ENCODE peak calls at places on chromosomes 6 and 20, in four cellular contexts. X is CD4-positive, alpha-beta T cell; V is PC-3; E is epithelial cell of prostate. A is an unnamed sample.

GRCh38 chr6:153367006-153367405 is 235.9 kb upstream of the RGS17 start:
- DNase-seq in X (no peak), V (no peak), E (no peak), A (no peak)

GRCh38 chr6:112029045-112029822 is 24.7 kb upstream of the CCN6 start:
- DNase-seq in E (no peak), X (peak), V (peak), A (peak)

GRCh38 chr6:46876126-46876525 is 45.6 kb downstream of the ADGRF5 start:
- DNase-seq in X (no peak), E (peak), V (peak), A (no peak)

GRCh38 chr6:19417713-19418112 is 419.5 kb upstream of the ID4 start:
- DNase-seq in X (no peak), V (peak), E (peak), A (no peak)

GRCh38 chr6:3794092-3794491 is 42.6 kb upstream of the PXDC1 start:
- DNase-seq in E (no peak), V (no peak), X (no peak), A (no peak)

GRCh38 chr20:17227669-17228623 is 1.1 kb downstream of the PCSK2 start:
- DNase-seq in V (no peak), E (no peak), X (no peak), A (no peak)

GRCh38 chr20:43837856-43838702 is 76.6 kb upstream of the TOX2 start:
- DNase-seq in V (no peak), X (no peak), E (no peak), A (no peak)

GRCh38 chr6:11094411-11094851 is 797 bp downstream of the SMIM13 start:
- DNase-seq in X (peak), E (no peak), V (peak), A (peak)

GRCh38 chr6:108117427-108118358 is 43.2 kb upstream of the OSTM1 start:
- DNase-seq in X (no peak), V (no peak), E (no peak), A (no peak)

GRCh38 chr6:25942561-25943147 is 12.2 kb upstream of the SLC17A2 start:
- DNase-seq in X (no peak), V (peak), E (no peak), A (no peak)

GRCh38 chr6:141965016-141965545 is 167.6 kb upstream of the GJE1 start:
- DNase-seq in V (no peak), X (no peak), E (no peak), A (no peak)

GRCh38 chr6:69866351-69867074 is at the start of gene COL19A1:
- DNase-seq in V (peak), X (peak), E (no peak), A (no peak)

GRCh38 chr6:153129873-153130514 is 1.1 kb downstream of the RGS17 start:
- DNase-seq in X (no peak), E (no peak), V (no peak), A (no peak)

GRCh38 chr6:84447651-84448050 is 220.2 kb upstream of the CEP162 start:
- DNase-seq in E (no peak), V (no peak), X (no peak), A (no peak)

GRCh38 chr6:165931675-165932074 is 236.0 kb downstream of the TBXT start:
- DNase-seq in E (no peak), V (no peak), X (no peak), A (no peak)

GRCh38 chr6:38603966-38604365 is 35.8 kb downstream of the BTBD9 start:
- DNase-seq in V (no peak), X (no peak), E (no peak), A (no peak)

GRCh38 chr6:21201673-21202430 is 391.7 kb upstream of the SOX4 start:
- DNase-seq in V (peak), X (no peak), E (no peak), A (no peak)

GRCh38 chr20:40325006-40325563 is 364.0 kb downstream of the MAFB start:
- DNase-seq in X (no peak), V (no peak), E (no peak), A (no peak)

GRCh38 chr6:99818161-99818560 is 175.9 kb downstream of the MCHR2 start:
- DNase-seq in X (no peak), E (no peak), V (no peak), A (no peak)

GRCh38 chr6:79818471-79818870 is 128.9 kb downstream of the ELOVL4 start:
- DNase-seq in E (no peak), X (no peak), V (no peak), A (no peak)

GRCh38 chr20:51428451-51429143 is 113.9 kb downstream of the NFATC2 start:
- DNase-seq in X (no peak), E (no peak), V (no peak), A (no peak)

GRCh38 chr6:72524011-72524645 is 97.7 kb upstream of the KCNQ5 start:
- DNase-seq in E (peak), V (no peak), X (no peak), A (no peak)

GRCh38 chr6:114096553-114097172 is 125.7 kb upstream of the HDAC2 start:
- DNase-seq in X (no peak), V (peak), E (no peak), A (no peak)

GRCh38 chr6:5082487-5083306 is 2.4 kb upstream of the PPP1R3G start:
- DNase-seq in X (no peak), E (peak), V (peak), A (no peak)

GRCh38 chr20:1185781-1186334 is 1.1 kb upstream of the TMEM74B start:
- DNase-seq in E (no peak), V (peak), X (peak), A (no peak)

GRCh38 chr20:46701556-46701955 is 7.9 kb upstream of the SLC2A10 start:
- DNase-seq in X (no peak), V (peak), E (no peak), A (no peak)

GRCh38 chr6:13331516-13332348 is 3.4 kb upstream of the TBC1D7 start:
- DNase-seq in V (peak), X (no peak), E (no peak), A (no peak)

GRCh38 chr6:138103876-138104275 is 3.3 kb downstream of the PERP start:
- DNase-seq in E (no peak), X (no peak), V (no peak), A (no peak)

GRCh38 chr20:35120012-35120701 is 27.0 kb downstream of the EDEM2 start:
- DNase-seq in E (no peak), X (no peak), V (no peak), A (no peak)

GRCh38 chr6:150371356-150371755 is 2.5 kb downstream of the IYD start:
- DNase-seq in E (no peak), V (no peak), X (no peak), A (no peak)

GRCh38 chr6:137233561-137234504 is 14.6 kb upstream of the IFNGR1 start:
- DNase-seq in V (peak), X (no peak), E (peak), A (no peak)

GRCh38 chr6:167424060-167424673 is 99.3 kb downstream of the TTLL2 start:
- DNase-seq in E (no peak), V (no peak), X (no peak), A (no peak)

GRCh38 chr6:96897396-96898240 is at the start of gene NDUFAF4:
- DNase-seq in V (peak), X (peak), E (peak), A (peak)

GRCh38 chr6:152398316-152398715 is 238.8 kb downstream of the SYNE1 start:
- DNase-seq in V (no peak), X (no peak), E (no peak), A (no peak)

GRCh38 chr6:23145801-23146200 is 576.4 kb downstream of the HDGFL1 start:
- DNase-seq in X (no peak), V (no peak), E (no peak), A (no peak)

GRCh38 chr20:64116541-64117423 is 9.4 kb upstream of the NPBWR2 start:
- DNase-seq in E (no peak), X (no peak), V (no peak), A (no peak)

GRCh38 chr6:402901-403658 is 11.5 kb downstream of the IRF4 start:
- DNase-seq in V (peak), E (no peak), X (peak), A (no peak)

GRCh38 chr6:36724514-36725385 is 27.1 kb downstream of the RAB44 start:
- DNase-seq in V (peak), E (no peak), X (peak), A (no peak)

GRCh38 chr6:1745814-1746213 is 136.1 kb downstream of the FOXC1 start:
- DNase-seq in X (no peak), E (no peak), V (no peak), A (no peak)

A was measured in T-helper 17 cell.